ENCODE peak calls at places on chromosomes 13 and 19, in four cellular contexts. One of them, this sample, is unnamed.

GRCh38 chr13:74771964-74772363 is 637.8 kb upstream of the KLF12 start:
- DNase-seq in OCI-LY7: no peak
- DNase-seq in IMR-90: peak
- DNase-seq in SK-N-SH: no peak
- DNase-seq in this sample: no peak

GRCh38 chr13:48000559-48001126 is 430 bp downstream of the SUCLA2 start:
- DNase-seq in SK-N-SH: no peak
- DNase-seq in IMR-90: peak
- DNase-seq in OCI-LY7: peak
- DNase-seq in this sample: peak

GRCh38 chr19:33660426-33661160 is 38.8 kb downstream of the CHST8 start:
- DNase-seq in SK-N-SH: no peak
- DNase-seq in IMR-90: no peak
- DNase-seq in OCI-LY7: no peak
- DNase-seq in this sample: no peak

GRCh38 chr13:26132756-26133155 is 80.9 kb upstream of the SHISA2 start:
- DNase-seq in OCI-LY7: no peak
- DNase-seq in IMR-90: peak
- DNase-seq in SK-N-SH: no peak
- DNase-seq in this sample: peak

GRCh38 chr13:102651392-102651791 is 43.5 kb downstream of the METTL21C start:
- DNase-seq in IMR-90: peak
- DNase-seq in OCI-LY7: no peak
- DNase-seq in SK-N-SH: no peak
- DNase-seq in this sample: no peak

GRCh38 chr13:105918842-105919741 is 616.4 kb downstream of the EFNB2 start:
- DNase-seq in OCI-LY7: no peak
- DNase-seq in IMR-90: peak
- DNase-seq in SK-N-SH: peak
- DNase-seq in this sample: no peak

GRCh38 chr13:50388481-50388880 is 373.2 kb downstream of the KCNRG start:
- DNase-seq in SK-N-SH: no peak
- DNase-seq in IMR-90: no peak
- DNase-seq in OCI-LY7: no peak
- DNase-seq in this sample: no peak

GRCh38 chr13:76512676-76513277 is 373.4 kb downstream of the KCTD12 start:
- DNase-seq in IMR-90: peak
- DNase-seq in SK-N-SH: peak
- DNase-seq in OCI-LY7: no peak
- DNase-seq in this sample: no peak

GRCh38 chr19:19554074-19555023 is 16.3 kb downstream of the CILP2 start:
- DNase-seq in SK-N-SH: peak
- DNase-seq in OCI-LY7: peak
- DNase-seq in IMR-90: peak
- DNase-seq in this sample: peak

GRCh38 chr19:20928371-20928770 is 5.3 kb downstream of the ZNF85 start:
- DNase-seq in SK-N-SH: no peak
- DNase-seq in IMR-90: peak
- DNase-seq in OCI-LY7: no peak
- DNase-seq in this sample: no peak

GRCh38 chr19:16142032-16142580 is 1.4 kb upstream of the HSH2D start:
- DNase-seq in IMR-90: no peak
- DNase-seq in OCI-LY7: no peak
- DNase-seq in SK-N-SH: no peak
- DNase-seq in this sample: no peak

GRCh38 chr13:49759503-49759902 is 33.0 kb downstream of the KPNA3 start:
- DNase-seq in IMR-90: no peak
- DNase-seq in SK-N-SH: no peak
- DNase-seq in OCI-LY7: peak
- DNase-seq in this sample: no peak

GRCh38 chr13:52845766-52846566 is 2.5 kb downstream of the PCDH8 start:
- DNase-seq in OCI-LY7: no peak
- DNase-seq in SK-N-SH: peak
- DNase-seq in IMR-90: no peak
- DNase-seq in this sample: peak

GRCh38 chr13:43686557-43686956 is 100.2 kb downstream of the ENOX1 start:
- DNase-seq in IMR-90: peak
- DNase-seq in SK-N-SH: peak
- DNase-seq in OCI-LY7: no peak
- DNase-seq in this sample: no peak

GRCh38 chr19:15897026-15897737 is 692 bp downstream of the CYP4F2 start:
- DNase-seq in SK-N-SH: no peak
- DNase-seq in OCI-LY7: no peak
- DNase-seq in IMR-90: no peak
- DNase-seq in this sample: no peak

GRCh38 chr13:44842158-44842557 is 147.1 kb downstream of the NUFIP1 start:
- DNase-seq in OCI-LY7: no peak
- DNase-seq in SK-N-SH: no peak
- DNase-seq in IMR-90: peak
- DNase-seq in this sample: no peak

GRCh38 chr19:53308339-53308811 is 25.2 kb upstream of the ZNF845 start:
- DNase-seq in SK-N-SH: peak
- DNase-seq in IMR-90: no peak
- DNase-seq in OCI-LY7: no peak
- DNase-seq in this sample: peak

GRCh38 chr19:31223805-31224534 is 125.3 kb downstream of the TSHZ3 start:
- DNase-seq in IMR-90: peak
- DNase-seq in SK-N-SH: no peak
- DNase-seq in OCI-LY7: no peak
- DNase-seq in this sample: no peak

GRCh38 chr19:11194173-11194572 is 3.2 kb downstream of the KANK2 start:
- DNase-seq in SK-N-SH: no peak
- DNase-seq in IMR-90: no peak
- DNase-seq in OCI-LY7: no peak
- DNase-seq in this sample: no peak

GRCh38 chr19:38647368-38647965 is at the start of gene ACTN4:
- DNase-seq in IMR-90: peak
- DNase-seq in SK-N-SH: peak
- DNase-seq in OCI-LY7: peak
- DNase-seq in this sample: peak
- H2AFZ ChIP-seq in IMR-90: peak
- H2AFZ ChIP-seq in SK-N-SH: peak
- H2AFZ ChIP-seq in OCI-LY7: peak
- H2AFZ ChIP-seq in this sample: no peak

DNA sequence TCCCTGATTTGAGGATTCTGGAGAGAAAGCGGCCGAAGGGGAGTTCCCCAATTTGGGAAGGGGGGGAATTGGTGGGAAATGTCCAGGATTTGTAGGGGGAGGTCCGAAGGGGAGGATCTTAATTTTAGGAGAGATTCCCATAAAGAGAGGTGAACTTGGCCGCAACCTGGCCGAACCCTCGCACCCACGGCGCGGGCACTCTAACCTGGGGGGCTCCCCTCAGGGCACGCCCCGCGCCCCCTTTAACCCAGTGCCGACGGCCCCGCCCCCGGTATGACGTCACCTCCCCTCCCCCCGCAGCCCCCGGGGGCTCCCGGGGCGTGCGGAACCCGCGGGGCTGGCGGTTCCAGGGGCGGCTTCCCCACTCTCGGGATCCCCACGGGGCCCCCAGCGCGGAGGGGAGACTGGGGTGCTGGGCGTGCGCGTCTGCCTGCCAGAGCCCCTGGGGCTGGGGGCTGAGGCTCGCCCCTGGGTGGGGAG is 1.1 kb downstream of the PTPRS start:
- DNase-seq in IMR-90: no peak
- DNase-seq in SK-N-SH: peak
- DNase-seq in OCI-LY7: no peak
- DNase-seq in this sample: peak
- H3K4me3 ChIP-seq in IMR-90: peak
- H3K4me3 ChIP-seq in SK-N-SH: peak
- H3K4me3 ChIP-seq in OCI-LY7: peak
- H3K4me3 ChIP-seq in this sample: peak

GRCh38 chr19:14383556-14383897 is 2.3 kb downstream of the ADGRE5 start:
- DNase-seq in OCI-LY7: no peak
- DNase-seq in SK-N-SH: no peak
- DNase-seq in IMR-90: peak
- DNase-seq in this sample: no peak
- H3K27ac ChIP-seq in OCI-LY7: peak
- H3K27ac ChIP-seq in SK-N-SH: no peak
- H3K27ac ChIP-seq in IMR-90: peak
- H3K27ac ChIP-seq in this sample: no peak

GRCh38 chr13:111230385-111230930 is 90.0 kb upstream of the TEX29 start:
- DNase-seq in SK-N-SH: no peak
- DNase-seq in OCI-LY7: no peak
- DNase-seq in IMR-90: no peak
- DNase-seq in this sample: no peak
- H2AFZ ChIP-seq in SK-N-SH: no peak
- H2AFZ ChIP-seq in OCI-LY7: no peak
- H2AFZ ChIP-seq in IMR-90: no peak
- H2AFZ ChIP-seq in this sample: no peak